ENCODE peak calls at places on chromosomes 2 and 18, in five cellular contexts. One of them, this sample, is unnamed.

GRCh38 chr2:111071480-111072143 is 49.1 kb upstream of the BCL2L11 start:
- DNase-seq in sciatic nerve: no peak
- DNase-seq in CD4-positive, CD25-positive, alpha-beta regulatory T cell: no peak
- DNase-seq in AG09319: peak
- DNase-seq in anterior cingulate cortex: no peak
- DNase-seq in this sample: peak

GRCh38 chr2:200509227-200509607 is 651 bp downstream of the KCTD18 start:
- DNase-seq in CD4-positive, CD25-positive, alpha-beta regulatory T cell: peak
- DNase-seq in anterior cingulate cortex: no peak
- DNase-seq in sciatic nerve: no peak
- DNase-seq in AG09319: no peak
- DNase-seq in this sample: no peak

GRCh38 chr2:70935468-70936164 is at the start of gene ATP6V1B1:
- DNase-seq in AG09319: no peak
- DNase-seq in sciatic nerve: peak
- DNase-seq in CD4-positive, CD25-positive, alpha-beta regulatory T cell: no peak
- DNase-seq in anterior cingulate cortex: no peak
- DNase-seq in this sample: no peak

GRCh38 chr18:36179562-36180334 is 7.5 kb upstream of the MOCOS start:
- DNase-seq in anterior cingulate cortex: no peak
- DNase-seq in CD4-positive, CD25-positive, alpha-beta regulatory T cell: no peak
- DNase-seq in AG09319: peak
- DNase-seq in sciatic nerve: peak
- DNase-seq in this sample: peak

GRCh38 chr2:224438726-224439125 is 36.8 kb upstream of the FAM124B start:
- DNase-seq in CD4-positive, CD25-positive, alpha-beta regulatory T cell: no peak
- DNase-seq in AG09319: no peak
- DNase-seq in sciatic nerve: no peak
- DNase-seq in anterior cingulate cortex: no peak
- DNase-seq in this sample: no peak

GRCh38 chr18:51639541-51639940 is 442.1 kb upstream of the MEX3C start:
- DNase-seq in AG09319: no peak
- DNase-seq in anterior cingulate cortex: no peak
- DNase-seq in sciatic nerve: no peak
- DNase-seq in CD4-positive, CD25-positive, alpha-beta regulatory T cell: no peak
- DNase-seq in this sample: no peak

GRCh38 chr2:218963597-218963996 is 4.1 kb downstream of the CDK5R2 start:
- DNase-seq in AG09319: no peak
- DNase-seq in CD4-positive, CD25-positive, alpha-beta regulatory T cell: no peak
- DNase-seq in sciatic nerve: no peak
- DNase-seq in anterior cingulate cortex: no peak
- DNase-seq in this sample: no peak

GRCh38 chr18:57942493-57942892 is 101.5 kb upstream of the NEDD4L start:
- DNase-seq in anterior cingulate cortex: no peak
- DNase-seq in AG09319: no peak
- DNase-seq in CD4-positive, CD25-positive, alpha-beta regulatory T cell: no peak
- DNase-seq in sciatic nerve: no peak
- DNase-seq in this sample: no peak

GRCh38 chr2:132974477-132975050 is 304.6 kb upstream of the LYPD1 start:
- DNase-seq in sciatic nerve: no peak
- DNase-seq in CD4-positive, CD25-positive, alpha-beta regulatory T cell: no peak
- DNase-seq in anterior cingulate cortex: no peak
- DNase-seq in AG09319: no peak
- DNase-seq in this sample: no peak

GRCh38 chr2:138949517-138949916 is 169.3 kb upstream of the NXPH2 start:
- DNase-seq in anterior cingulate cortex: no peak
- DNase-seq in CD4-positive, CD25-positive, alpha-beta regulatory T cell: no peak
- DNase-seq in sciatic nerve: no peak
- DNase-seq in AG09319: no peak
- DNase-seq in this sample: no peak

GRCh38 chr2:149200109-149200520 is 130.3 kb upstream of the LYPD6 start:
- DNase-seq in AG09319: no peak
- DNase-seq in sciatic nerve: no peak
- DNase-seq in anterior cingulate cortex: no peak
- DNase-seq in CD4-positive, CD25-positive, alpha-beta regulatory T cell: no peak
- DNase-seq in this sample: no peak

GRCh38 chr2:84674586-84674985 is 158.3 kb downstream of the DNAH6 start:
- DNase-seq in CD4-positive, CD25-positive, alpha-beta regulatory T cell: no peak
- DNase-seq in AG09319: no peak
- DNase-seq in anterior cingulate cortex: no peak
- DNase-seq in sciatic nerve: no peak
- DNase-seq in this sample: no peak

GRCh38 chr2:16466133-16466820 is 199.4 kb downstream of the CYRIA start:
- DNase-seq in sciatic nerve: no peak
- DNase-seq in AG09319: no peak
- DNase-seq in anterior cingulate cortex: no peak
- DNase-seq in CD4-positive, CD25-positive, alpha-beta regulatory T cell: no peak
- DNase-seq in this sample: no peak

GRCh38 chr2:220504890-220505564 is 877.6 kb downstream of the SLC4A3 start:
- DNase-seq in AG09319: no peak
- DNase-seq in CD4-positive, CD25-positive, alpha-beta regulatory T cell: no peak
- DNase-seq in anterior cingulate cortex: no peak
- DNase-seq in sciatic nerve: no peak
- DNase-seq in this sample: no peak

GRCh38 chr2:156115338-156115737 is 217.2 kb downstream of the NR4A2 start:
- DNase-seq in anterior cingulate cortex: no peak
- DNase-seq in AG09319: no peak
- DNase-seq in CD4-positive, CD25-positive, alpha-beta regulatory T cell: no peak
- DNase-seq in sciatic nerve: no peak
- DNase-seq in this sample: no peak

GRCh38 chr2:29114841-29115609 is at the start of gene CLIP4:
- DNase-seq in CD4-positive, CD25-positive, alpha-beta regulatory T cell: peak
- DNase-seq in AG09319: peak
- DNase-seq in anterior cingulate cortex: peak
- DNase-seq in sciatic nerve: peak
- DNase-seq in this sample: no peak

GRCh38 chr18:1173593-1173992 is 268.9 kb downstream of the ADCYAP1 start:
- DNase-seq in anterior cingulate cortex: no peak
- DNase-seq in CD4-positive, CD25-positive, alpha-beta regulatory T cell: no peak
- DNase-seq in AG09319: no peak
- DNase-seq in sciatic nerve: no peak
- DNase-seq in this sample: no peak

GRCh38 chr2:98454500-98455235 is 10.0 kb downstream of the INPP4A start:
- DNase-seq in AG09319: no peak
- DNase-seq in CD4-positive, CD25-positive, alpha-beta regulatory T cell: peak
- DNase-seq in sciatic nerve: no peak
- DNase-seq in anterior cingulate cortex: no peak
- DNase-seq in this sample: no peak

GRCh38 chr2:8170552-8170951 is 511.3 kb upstream of the ID2 start:
- DNase-seq in anterior cingulate cortex: no peak
- DNase-seq in CD4-positive, CD25-positive, alpha-beta regulatory T cell: no peak
- DNase-seq in sciatic nerve: no peak
- DNase-seq in AG09319: no peak
- DNase-seq in this sample: no peak

GRCh38 chr2:118097657-118098056 is 9.4 kb downstream of the INSIG2 start:
- DNase-seq in CD4-positive, CD25-positive, alpha-beta regulatory T cell: no peak
- DNase-seq in sciatic nerve: no peak
- DNase-seq in AG09319: no peak
- DNase-seq in anterior cingulate cortex: no peak
- DNase-seq in this sample: no peak

GRCh38 chr2:202555354-202555753 is 79.4 kb upstream of the FAM117B start:
- DNase-seq in AG09319: no peak
- DNase-seq in CD4-positive, CD25-positive, alpha-beta regulatory T cell: peak
- DNase-seq in anterior cingulate cortex: no peak
- DNase-seq in sciatic nerve: no peak
- DNase-seq in this sample: no peak

This sample was measured in smooth muscle cell of the brain vasculature.